ENCODE peak calls at places on chromosomes 7 and 10, in four cellular contexts. One of them, this sample, is unnamed.

GRCh38 chr7:100493476-100494264 is 9.9 kb downstream of the NYAP1 start:
- DNase-seq in upper lobe of right lung: peak
- DNase-seq in cardiac fibroblast: no peak
- DNase-seq in astrocyte: no peak
- DNase-seq in this sample: no peak

GRCh38 chr7:102295346-102296178 is 8.9 kb downstream of the SH2B2 start:
- DNase-seq in astrocyte: no peak
- DNase-seq in cardiac fibroblast: no peak
- DNase-seq in upper lobe of right lung: no peak
- DNase-seq in this sample: no peak

GRCh38 chr7:123581162-123581459 is 20.5 kb upstream of the ASB15 start:
- DNase-seq in upper lobe of right lung: no peak
- DNase-seq in astrocyte: no peak
- DNase-seq in cardiac fibroblast: no peak
- DNase-seq in this sample: no peak

GRCh38 chr7:97471491-97471890 is 260.4 kb upstream of the TAC1 start:
- DNase-seq in astrocyte: no peak
- DNase-seq in cardiac fibroblast: no peak
- DNase-seq in upper lobe of right lung: no peak
- DNase-seq in this sample: no peak

GRCh38 chr7:108091461-108091831 is 38.7 kb downstream of the LAMB4 start:
- DNase-seq in cardiac fibroblast: no peak
- DNase-seq in astrocyte: peak
- DNase-seq in upper lobe of right lung: no peak
- DNase-seq in this sample: no peak

GRCh38 chr10:14578060-14578952 is 196.4 kb downstream of the FAM107B start:
- DNase-seq in cardiac fibroblast: peak
- DNase-seq in upper lobe of right lung: no peak
- DNase-seq in astrocyte: peak
- DNase-seq in this sample: no peak

GRCh38 chr10:106402455-106402854 is 762.1 kb downstream of the SORCS1 start:
- DNase-seq in astrocyte: no peak
- DNase-seq in upper lobe of right lung: no peak
- DNase-seq in cardiac fibroblast: no peak
- DNase-seq in this sample: no peak

GRCh38 chr7:42972703-42973500 is 40.7 kb downstream of the MRPL32 start:
- DNase-seq in cardiac fibroblast: peak
- DNase-seq in upper lobe of right lung: no peak
- DNase-seq in astrocyte: peak
- DNase-seq in this sample: no peak

GRCh38 chr7:41103331-41103730 is 599.6 kb downstream of the INHBA start:
- DNase-seq in astrocyte: peak
- DNase-seq in upper lobe of right lung: no peak
- DNase-seq in cardiac fibroblast: no peak
- DNase-seq in this sample: no peak

GRCh38 chr10:17075510-17075909 is 54.1 kb downstream of the CUBN start:
- DNase-seq in cardiac fibroblast: peak
- DNase-seq in astrocyte: peak
- DNase-seq in upper lobe of right lung: no peak
- DNase-seq in this sample: no peak

GRCh38 chr7:122136033-122136432 is 8.0 kb downstream of the AASS start:
- DNase-seq in upper lobe of right lung: no peak
- DNase-seq in cardiac fibroblast: peak
- DNase-seq in astrocyte: no peak
- DNase-seq in this sample: no peak

GRCh38 chr7:23247602-23248335 is 1.2 kb downstream of the GPNMB start:
- DNase-seq in cardiac fibroblast: peak
- DNase-seq in astrocyte: no peak
- DNase-seq in upper lobe of right lung: peak
- DNase-seq in this sample: no peak

GRCh38 chr7:99731638-99732374 is 3.2 kb downstream of the CYP3A7 start:
- DNase-seq in upper lobe of right lung: no peak
- DNase-seq in cardiac fibroblast: no peak
- DNase-seq in astrocyte: no peak
- DNase-seq in this sample: no peak

GRCh38 chr7:41820117-41820671 is 117.3 kb upstream of the INHBA start:
- DNase-seq in cardiac fibroblast: no peak
- DNase-seq in upper lobe of right lung: no peak
- DNase-seq in astrocyte: no peak
- DNase-seq in this sample: no peak

GRCh38 chr10:119305860-119306513 is 98.6 kb downstream of the GRK5 start:
- DNase-seq in upper lobe of right lung: no peak
- DNase-seq in cardiac fibroblast: peak
- DNase-seq in astrocyte: peak
- DNase-seq in this sample: no peak

GRCh38 chr10:100006241-100006886 is 3.4 kb downstream of the DNMBP start:
- DNase-seq in cardiac fibroblast: peak
- DNase-seq in upper lobe of right lung: no peak
- DNase-seq in astrocyte: peak
- DNase-seq in this sample: no peak

GRCh38 chr7:141356096-141356495 is 195.1 kb upstream of the AGK start:
- DNase-seq in upper lobe of right lung: no peak
- DNase-seq in astrocyte: peak
- DNase-seq in cardiac fibroblast: peak
- DNase-seq in this sample: no peak

GRCh38 chr7:114026486-114027089 is 107.8 kb upstream of the PPP1R3A start:
- DNase-seq in astrocyte: peak
- DNase-seq in upper lobe of right lung: no peak
- DNase-seq in cardiac fibroblast: peak
- DNase-seq in this sample: no peak

GRCh38 chr7:87935373-87935706 is 1.3 kb downstream of the ADAM22 start:
- DNase-seq in upper lobe of right lung: no peak
- DNase-seq in cardiac fibroblast: no peak
- DNase-seq in astrocyte: no peak
- DNase-seq in this sample: no peak

GRCh38 chr7:118531566-118531965 is 307.1 kb downstream of the ANKRD7 start:
- DNase-seq in upper lobe of right lung: no peak
- DNase-seq in cardiac fibroblast: no peak
- DNase-seq in astrocyte: no peak
- DNase-seq in this sample: no peak

GRCh38 chr7:90769036-90769435 is 172.9 kb downstream of the CDK14 start:
- DNase-seq in cardiac fibroblast: no peak
- DNase-seq in astrocyte: no peak
- DNase-seq in upper lobe of right lung: no peak
- DNase-seq in this sample: no peak

GRCh38 chr7:85004402-85004801 is 182.5 kb downstream of the SEMA3D start:
- DNase-seq in upper lobe of right lung: no peak
- DNase-seq in astrocyte: no peak
- DNase-seq in cardiac fibroblast: peak
- DNase-seq in this sample: no peak

GRCh38 chr7:111532625-111533024 is 29.7 kb downstream of the IMMP2L start:
- DNase-seq in astrocyte: no peak
- DNase-seq in cardiac fibroblast: peak
- DNase-seq in upper lobe of right lung: no peak
- DNase-seq in this sample: no peak

GRCh38 chr7:149742075-149742701 is 31.2 kb downstream of the ZNF467 start:
- DNase-seq in upper lobe of right lung: peak
- DNase-seq in astrocyte: peak
- DNase-seq in cardiac fibroblast: peak
- DNase-seq in this sample: no peak

GRCh38 chr10:126124044-126124443 is 227.7 kb downstream of the FANK1 start:
- DNase-seq in upper lobe of right lung: no peak
- DNase-seq in cardiac fibroblast: no peak
- DNase-seq in astrocyte: no peak
- DNase-seq in this sample: no peak

GRCh38 chr10:129964611-129965417 is 740 bp upstream of the EBF3 start:
- DNase-seq in upper lobe of right lung: no peak
- DNase-seq in astrocyte: no peak
- DNase-seq in cardiac fibroblast: peak
- DNase-seq in this sample: no peak

GRCh38 chr7:42407828-42408227 is 170.8 kb upstream of the GLI3 start:
- DNase-seq in cardiac fibroblast: no peak
- DNase-seq in upper lobe of right lung: no peak
- DNase-seq in astrocyte: no peak
- DNase-seq in this sample: no peak

GRCh38 chr7:107309296-107309695 is 140.5 kb downstream of the HBP1 start:
- DNase-seq in cardiac fibroblast: no peak
- DNase-seq in upper lobe of right lung: no peak
- DNase-seq in astrocyte: no peak
- DNase-seq in this sample: no peak

GRCh38 chr10:98314577-98315284 is 46.7 kb upstream of the LOXL4 start:
- DNase-seq in cardiac fibroblast: peak
- DNase-seq in upper lobe of right lung: no peak
- DNase-seq in astrocyte: no peak
- DNase-seq in this sample: no peak

GRCh38 chr10:3045471-3046209 is 21.7 kb upstream of the PFKP start:
- DNase-seq in cardiac fibroblast: peak
- DNase-seq in upper lobe of right lung: peak
- DNase-seq in astrocyte: peak
- DNase-seq in this sample: peak

GRCh38 chr10:69474688-69475432 is 23.6 kb downstream of the TSPAN15 start:
- DNase-seq in upper lobe of right lung: no peak
- DNase-seq in astrocyte: peak
- DNase-seq in cardiac fibroblast: peak
- DNase-seq in this sample: no peak

DNA sequence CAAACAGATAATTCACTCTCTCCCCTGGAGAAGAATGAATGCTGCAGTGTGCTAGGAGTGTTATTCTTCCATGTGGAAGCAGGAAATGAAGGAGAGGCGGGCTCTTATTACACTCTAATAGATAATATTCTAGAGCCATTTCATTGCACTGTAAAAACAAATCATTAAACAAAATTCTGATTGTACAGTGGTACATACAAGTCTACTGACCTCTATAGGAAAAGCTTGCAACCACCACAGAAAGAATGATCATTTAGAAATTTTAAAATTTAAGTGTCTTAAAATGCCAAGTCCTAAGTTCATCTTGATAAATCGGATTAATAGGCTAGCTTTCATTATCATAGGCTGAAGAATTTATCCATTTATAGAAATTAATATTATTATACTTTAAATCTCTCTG is 960.3 kb upstream of the LRRN3 start:
- DNase-seq in cardiac fibroblast: no peak
- DNase-seq in astrocyte: no peak
- DNase-seq in upper lobe of right lung: no peak
- DNase-seq in this sample: no peak
- TF ChIP-seq CTCF in cardiac fibroblast: no peak
- TF ChIP-seq CTCF in astrocyte: no peak
- TF ChIP-seq CTCF in upper lobe of right lung: no peak
- TF ChIP-seq CTCF in this sample: peak

GRCh38 chr10:124019886-124020797 is 73.3 kb downstream of the CHST15 start:
- DNase-seq in astrocyte: no peak
- DNase-seq in cardiac fibroblast: no peak
- DNase-seq in upper lobe of right lung: no peak
- DNase-seq in this sample: no peak
- TF ChIP-seq CTCF in astrocyte: no peak
- TF ChIP-seq CTCF in cardiac fibroblast: no peak
- TF ChIP-seq CTCF in upper lobe of right lung: no peak
- TF ChIP-seq CTCF in this sample: no peak

DNA sequence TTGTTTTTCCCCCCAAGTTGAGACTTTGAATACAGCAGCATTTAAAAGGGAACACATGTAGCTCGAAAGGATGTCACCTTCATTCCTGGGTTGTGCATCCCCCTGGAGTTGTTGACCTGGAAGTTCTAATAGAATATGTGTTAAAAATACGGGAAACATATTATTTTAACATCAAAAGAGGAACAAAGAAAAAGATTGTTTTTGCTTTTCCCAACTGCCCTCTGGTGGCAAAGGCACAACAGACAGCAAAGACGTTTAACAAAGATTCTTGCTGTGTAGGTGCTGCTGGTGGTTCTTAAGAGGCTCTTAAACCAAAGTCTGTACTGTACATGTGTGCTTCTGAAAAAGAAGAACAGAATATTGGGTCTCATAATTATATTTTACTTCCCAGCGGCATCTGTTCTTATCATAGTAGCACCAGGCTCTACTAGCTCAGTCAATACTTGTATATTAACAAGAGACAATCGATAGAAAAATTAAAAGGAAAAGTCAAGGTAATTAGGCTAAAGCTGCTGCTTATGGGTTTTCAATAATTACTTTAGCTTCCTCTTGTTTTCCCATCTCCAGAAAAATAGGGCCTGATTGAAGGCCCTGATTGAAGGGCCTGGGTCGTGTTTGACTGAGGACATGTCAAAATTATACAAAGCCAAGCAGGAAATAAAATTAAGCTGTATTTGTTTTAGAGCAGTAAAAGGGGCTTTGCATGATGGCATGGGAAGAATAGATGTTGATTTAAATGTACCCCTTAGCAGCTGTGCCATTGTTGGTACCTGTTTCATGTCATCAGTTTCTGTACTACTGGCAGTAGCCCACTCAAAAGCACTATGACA is 384.2 kb upstream of the LRGUK start:
- DNase-seq in cardiac fibroblast: peak
- DNase-seq in upper lobe of right lung: no peak
- DNase-seq in astrocyte: no peak
- DNase-seq in this sample: no peak
- TF ChIP-seq CTCF in cardiac fibroblast: peak
- TF ChIP-seq CTCF in upper lobe of right lung: peak
- TF ChIP-seq CTCF in astrocyte: peak
- TF ChIP-seq CTCF in this sample: peak

GRCh38 chr7:19262794-19263193 is 117.6 kb upstream of the FERD3L start:
- DNase-seq in cardiac fibroblast: peak
- DNase-seq in upper lobe of right lung: no peak
- DNase-seq in astrocyte: no peak
- DNase-seq in this sample: no peak
- TF ChIP-seq CTCF in cardiac fibroblast: no peak
- TF ChIP-seq CTCF in upper lobe of right lung: no peak
- TF ChIP-seq CTCF in astrocyte: no peak
- TF ChIP-seq CTCF in this sample: peak

GRCh38 chr7:2100278-2101205 is 132.2 kb downstream of the MAD1L1 start:
- DNase-seq in cardiac fibroblast: no peak
- DNase-seq in astrocyte: no peak
- DNase-seq in upper lobe of right lung: no peak
- DNase-seq in this sample: no peak
- TF ChIP-seq CTCF in cardiac fibroblast: no peak
- TF ChIP-seq CTCF in astrocyte: no peak
- TF ChIP-seq CTCF in upper lobe of right lung: no peak
- TF ChIP-seq CTCF in this sample: peak

GRCh38 chr7:45869426-45869825 is 3.5 kb downstream of the CCDC201 start:
- DNase-seq in astrocyte: peak
- DNase-seq in cardiac fibroblast: peak
- DNase-seq in upper lobe of right lung: peak
- DNase-seq in this sample: no peak

GRCh38 chr7:45865594-45866410 is 7.1 kb downstream of the CCDC201 start:
- DNase-seq in astrocyte: no peak
- DNase-seq in cardiac fibroblast: no peak
- DNase-seq in upper lobe of right lung: peak
- DNase-seq in this sample: no peak

GRCh38 chr7:45867471-45867870 is 5.4 kb downstream of the CCDC201 start:
- DNase-seq in astrocyte: no peak
- DNase-seq in cardiac fibroblast: no peak
- DNase-seq in upper lobe of right lung: no peak
- DNase-seq in this sample: no peak

GRCh38 chr7:45863715-45864114 is 9.2 kb downstream of the CCDC201 start:
- DNase-seq in upper lobe of right lung: no peak
- DNase-seq in astrocyte: no peak
- DNase-seq in cardiac fibroblast: no peak
- DNase-seq in this sample: no peak
- TF ChIP-seq CTCF in upper lobe of right lung: no peak
- TF ChIP-seq CTCF in astrocyte: no peak
- TF ChIP-seq CTCF in cardiac fibroblast: peak
- TF ChIP-seq CTCF in this sample: peak

GRCh38 chr10:77504870-77505257 is 132.7 kb downstream of the KCNMA1 start:
- DNase-seq in upper lobe of right lung: no peak
- DNase-seq in cardiac fibroblast: no peak
- DNase-seq in astrocyte: peak
- DNase-seq in this sample: no peak
- TF ChIP-seq CTCF in upper lobe of right lung: no peak
- TF ChIP-seq CTCF in cardiac fibroblast: no peak
- TF ChIP-seq CTCF in astrocyte: no peak
- TF ChIP-seq CTCF in this sample: no peak

This sample was measured in chondrocyte.